ENCODE peak calls at places on chromosomes 11 and 22, in nine cellular contexts. O is GF-D8, B is RCC 7860, P is GM23248, N is K562, F is bronchial epithelial cell, T is AG10803, Q is NCI-H82, Y is omental fat pad. G is an unnamed sample.

GRCh38 chr11:40186401-40187091 is 1272.9 kb downstream of the LRRC4C start:
- DNase-seq in O (no peak), B (no peak), P (no peak), N (no peak), F (no peak), T (no peak), Q (peak; percentile 34), Y (no peak), G (no peak)

GRCh38 chr11:134047586-134047999 is 21.3 kb upstream of the JAM3 start:
- DNase-seq in O (no peak), B (no peak), P (peak; percentile 98), N (peak; percentile 23), F (no peak), T (peak; percentile 94), Q (no peak), Y (peak; percentile 55), G (no peak)

GRCh38 chr11:68373189-68373809 is 60.9 kb downstream of the LRP5 start:
- DNase-seq in O (no peak), B (no peak), P (peak; percentile 68), N (no peak), F (no peak), T (peak; percentile 91), Q (peak; percentile 40), Y (no peak), G (no peak)

GRCh38 chr11:62125881-62126280 is 2.1 kb downstream of the INCENP start:
- DNase-seq in O (no peak), B (no peak), P (no peak), N (no peak), F (no peak), T (no peak), Q (no peak), Y (no peak), G (no peak)

GRCh38 chr22:26658671-26659478 is 1.5 kb downstream of the MIAT start:
- DNase-seq in O (peak; percentile 49), B (peak; percentile 78), P (peak; percentile 93), N (peak; percentile 82), F (peak; percentile 96), T (peak; percentile 90), Q (peak; percentile 97), Y (peak; percentile 85), G (peak; percentile 27)

GRCh38 chr11:35484435-35484834 is 41.0 kb downstream of the PAMR1 start:
- DNase-seq in O (no peak), B (no peak), P (peak; percentile 78), N (no peak), F (peak; percentile 48), T (peak; percentile 77), Q (peak; percentile 30), Y (no peak), G (no peak)

GRCh38 chr11:116707746-116708145 is 65.0 kb downstream of the BUD13 start:
- DNase-seq in O (no peak), B (no peak), P (no peak), N (no peak), F (no peak), T (no peak), Q (no peak), Y (no peak), G (no peak)

GRCh38 chr11:109490953-109491733 is 69.2 kb downstream of the C11orf87 start:
- DNase-seq in O (no peak), B (no peak), P (peak; percentile 26), N (no peak), F (no peak), T (peak; percentile 85), Q (peak; percentile 67), Y (no peak), G (no peak)

GRCh38 chr22:21845558-21846452 is 21.6 kb downstream of the MAPK1 start:
- DNase-seq in O (no peak), B (no peak), P (no peak), N (peak; percentile 62), F (no peak), T (no peak), Q (peak; percentile 40), Y (no peak), G (no peak)

GRCh38 chr11:47233989-47234668 is 14.5 kb downstream of the ACP2 start:
- DNase-seq in O (no peak), B (peak; percentile 21), P (peak; percentile 93), N (peak; percentile 38), F (peak; percentile 72), T (peak; percentile 80), Q (peak; percentile 32), Y (no peak), G (no peak)

GRCh38 chr22:49382451-49382735 is 445.3 kb downstream of the BRD1 start:
- DNase-seq in O (no peak), B (no peak), P (no peak), N (no peak), F (no peak), T (no peak), Q (no peak), Y (no peak), G (no peak)

GRCh38 chr11:27963370-27963769 is 144.6 kb downstream of the KIF18A start:
- DNase-seq in O (no peak), B (no peak), P (no peak), N (no peak), F (no peak), T (no peak), Q (no peak), Y (no peak), G (no peak)

GRCh38 chr11:121163658-121164308 is 62.7 kb downstream of the TECTA start:
- DNase-seq in O (no peak), B (no peak), P (no peak), N (no peak), F (peak; percentile 49), T (no peak), Q (no peak), Y (no peak), G (no peak)

GRCh38 chr11:47507016-47507631 is 45.8 kb downstream of the CELF1 start:
- DNase-seq in O (no peak), B (no peak), P (peak; percentile 54), N (no peak), F (no peak), T (peak; percentile 45), Q (no peak), Y (no peak), G (no peak)

GRCh38 chr11:87324817-87325489 is 287.2 kb downstream of the TMEM135 start:
- DNase-seq in O (no peak), B (no peak), P (no peak), N (no peak), F (peak; percentile 9), T (no peak), Q (no peak), Y (no peak), G (no peak)

GRCh38 chr11:110086892-110087309 is 6.3 kb upstream of the ZC3H12C start:
- DNase-seq in O (peak; percentile 61), B (peak; percentile 50), P (peak; percentile 83), N (no peak), F (peak; percentile 88), T (peak; percentile 72), Q (no peak), Y (no peak), G (no peak)

GRCh38 chr11:123129920-123130319 is 65.1 kb downstream of the CLMP start:
- DNase-seq in O (no peak), B (peak; percentile 20), P (peak; percentile 85), N (no peak), F (no peak), T (peak; percentile 82), Q (no peak), Y (no peak), G (no peak)

GRCh38 chr11:3011891-3012885 is 20.1 kb upstream of the NAP1L4 start:
- DNase-seq in O (no peak), B (no peak), P (no peak), N (no peak), F (no peak), T (no peak), Q (no peak), Y (no peak), G (no peak)

GRCh38 chr11:18749681-18750319 is 23.8 kb upstream of the IGSF22 start:
- DNase-seq in O (no peak), B (peak; percentile 60), P (peak; percentile 85), N (no peak), F (peak; percentile 66), T (peak; percentile 67), Q (no peak), Y (no peak), G (peak; percentile 16)

GRCh38 chr11:69650081-69650831 is 9.3 kb downstream of the CCND1 start:
- DNase-seq in O (no peak), B (no peak), P (peak; percentile 41), N (no peak), F (no peak), T (peak; percentile 46), Q (no peak), Y (no peak), G (no peak)